ENCODE peak calls at places on chromosomes 16 and 17, in four cellular contexts. R is mesendoderm, Y is H9, L is H1. H is an unnamed sample.

GRCh38 chr17:39538875-39539274 is 68.8 kb downstream of the NEUROD2 start:
- DNase-seq in Y (no peak), R (no peak), L (no peak), H (peak)

GRCh38 chr17:68394608-68395331 is 62.5 kb downstream of the WIPI1 start:
- DNase-seq in R (no peak), Y (peak), L (peak), H (no peak)

GRCh38 chr16:20763461-20764232 is at the start of gene ACSM3:
- DNase-seq in R (peak), Y (peak), L (peak), H (peak)

GRCh38 chr16:901715-902601 is 68.8 kb downstream of the LMF1 start:
- DNase-seq in R (no peak), Y (no peak), L (no peak), H (no peak)

GRCh38 chr17:36933174-36934143 is 3.8 kb upstream of the LHX1 start:
- DNase-seq in L (no peak), Y (peak), R (no peak), H (no peak)

GRCh38 chr17:27905524-27906237 is 12.5 kb upstream of the LYRM9 start:
- DNase-seq in Y (no peak), L (no peak), R (no peak), H (no peak)

GRCh38 chr17:34980681-34981537 is 597 bp downstream of the LIG3 start:
- DNase-seq in Y (peak), R (peak), L (peak), H (peak)

GRCh38 chr17:16141685-16142084 is 73.6 kb downstream of the NCOR1 start:
- DNase-seq in R (no peak), Y (no peak), L (no peak), H (no peak)

GRCh38 chr16:78689031-78689430 is 589.6 kb downstream of the WWOX start:
- DNase-seq in R (no peak), L (no peak), Y (no peak), H (peak)

GRCh38 chr16:81554993-81555392 is 110.4 kb downstream of the CMIP start:
- DNase-seq in R (no peak), L (no peak), Y (no peak), H (no peak)

GRCh38 chr16:83308414-83308813 is 499.4 kb upstream of the HSBP1 start:
- DNase-seq in Y (no peak), L (no peak), R (no peak), H (peak)

GRCh38 chr16:55100100-55100499 is 169.4 kb downstream of the IRX5 start:
- DNase-seq in R (no peak), Y (no peak), L (no peak), H (no peak)

GRCh38 chr17:61279476-61280145 is 120.0 kb upstream of the TBX2 start:
- DNase-seq in R (no peak), Y (no peak), L (no peak), H (peak)

GRCh38 chr17:80339118-80339517 is 75.8 kb upstream of the ENDOV start:
- DNase-seq in Y (no peak), R (no peak), L (no peak), H (no peak)

GRCh38 chr17:66235377-66235994 is 6.3 kb upstream of the APOH start:
- DNase-seq in Y (no peak), R (no peak), L (no peak), H (no peak)

GRCh38 chr16:72124148-72124547 is 30.5 kb downstream of the DHX38 start:
- DNase-seq in R (no peak), Y (no peak), L (peak), H (no peak)

GRCh38 chr16:35339337-35339736 is 1879.9 kb downstream of the TP53TG3F start:
- DNase-seq in Y (no peak), R (no peak), L (no peak), H (no peak)

GRCh38 chr16:70482624-70483023 is 28.2 kb downstream of the FCSK start:
- DNase-seq in R (no peak), Y (no peak), L (no peak), H (peak)

GRCh38 chr17:75146597-75146996 is 7.7 kb downstream of the JPT1 start:
- DNase-seq in L (no peak), R (no peak), Y (no peak), H (peak)

GRCh38 chr16:86565181-86565631 is 1.4 kb upstream of the FOXC2 start:
- DNase-seq in Y (peak), L (no peak), R (peak), H (no peak)

GRCh38 chr16:11224096-11224893 is 31.7 kb downstream of the SOCS1 start:
- DNase-seq in R (peak), Y (peak), L (no peak), H (no peak)
- H4K8ac ChIP-seq in R (no peak), Y (no peak), L (no peak), H (no peak)

GRCh38 chr17:56910509-56911235 is 3.2 kb downstream of the TRIM25 start:
- DNase-seq in L (no peak), Y (no peak), R (no peak), H (no peak)

GRCh38 chr17:56908061-56908542 is 5.7 kb downstream of the TRIM25 start:
- DNase-seq in Y (no peak), L (no peak), R (no peak), H (no peak)

GRCh38 chr17:56912105-56912999 is 1.5 kb downstream of the TRIM25 start:
- DNase-seq in Y (no peak), R (no peak), L (no peak), H (no peak)

GRCh38 chr17:56913000-56913866 is 616 bp downstream of the TRIM25 start:
- DNase-seq in Y (peak), L (peak), R (peak), H (no peak)

GRCh38 chr17:56909742-56910508 is 3.9 kb downstream of the TRIM25 start:
- DNase-seq in L (no peak), Y (no peak), R (no peak), H (no peak)
- H4K8ac ChIP-seq in L (no peak), Y (no peak), R (no peak), H (no peak)

GRCh38 chr17:41544497-41544896 is 16.4 kb upstream of the KRT19 start:
- DNase-seq in Y (no peak), R (no peak), L (no peak), H (no peak)
- H4K8ac ChIP-seq in Y (no peak), R (no peak), L (peak), H (no peak)

DNA sequence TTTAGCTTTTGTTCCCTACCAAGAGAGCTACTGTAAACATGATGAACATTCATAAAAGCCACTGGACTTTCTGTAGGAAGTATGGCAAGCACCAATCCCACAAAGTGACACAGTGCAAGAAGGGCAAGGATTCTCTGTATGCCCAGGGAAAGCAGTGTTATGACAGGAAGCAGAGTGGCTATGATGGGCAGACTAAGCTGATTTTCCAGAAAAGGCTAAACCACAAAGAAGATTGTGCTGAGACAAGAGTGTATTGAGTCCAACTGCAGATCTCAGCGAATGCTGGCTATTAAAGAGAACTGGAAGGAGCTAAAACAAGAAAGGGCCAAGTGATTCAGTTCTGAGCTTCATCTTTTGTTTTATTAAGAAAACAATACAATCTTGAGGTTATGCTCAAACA is 60.5 kb upstream of the EFCAB3 start:
- DNase-seq in Y (no peak), L (no peak), R (no peak), H (no peak)
- H4K8ac ChIP-seq in Y (no peak), L (no peak), R (no peak), H (no peak)

H was measured in IMR-90.